ENCODE peak calls at places on chromosome 18, in nine cellular contexts. H is neural crest cell; W is stimulated activated CD8-positive, alpha-beta memory T cell treated with anti-CD3 and anti-CD28 coated beads, Interleukin-2, amount 100 ng/mL, for 48 hours; Q is central memory CD4-positive, alpha-beta T cell; L is CD8-positive, alpha-beta T cell; Z is choroid plexus epithelial cell; C is left ventricle myocardium superior; U is neuronal stem cell; K is stimulated activated CD4-positive, alpha-beta T cell treated with anti-CD3 and anti-CD28 coated beads, Interleukin-2, amount 100 ng/mL, for 48 hours. X is an unnamed sample.

GRCh38 chr18:48930926-48931325 is 19.8 kb downstream of the SMAD7 start:
- DNase-seq in K (no peak), U (no peak), Z (no peak), Q (no peak), L (no peak), H (no peak), C (no peak), W (no peak), X (no peak)

GRCh38 chr18:74450626-74451025 is 6.5 kb downstream of the DIPK1C start:
- DNase-seq in H (no peak), Z (no peak), K (no peak), W (no peak), Q (no peak), L (no peak), C (peak; percentile 59), U (no peak), X (no peak)

GRCh38 chr18:36265035-36265434 is 32.5 kb upstream of the FHOD3 start:
- DNase-seq in U (no peak), H (no peak), C (no peak), Z (peak; percentile 56), W (no peak), Q (no peak), L (no peak), K (no peak), X (peak; percentile 35)

GRCh38 chr18:79582978-79583377 is 96.6 kb upstream of the CTDP1 start:
- DNase-seq in K (no peak), L (no peak), C (no peak), H (no peak), U (no peak), Q (no peak), W (no peak), Z (no peak), X (no peak)

GRCh38 chr18:74546751-74547530 is 12.6 kb downstream of the CNDP1 start:
- DNase-seq in K (no peak), Q (no peak), C (peak; percentile 49), H (no peak), Z (peak; percentile 24), L (no peak), U (no peak), W (no peak), X (peak; percentile 18)

GRCh38 chr18:65568866-65569265 is 181.9 kb upstream of the CDH7 start:
- DNase-seq in L (no peak), U (no peak), Q (no peak), H (no peak), K (no peak), W (no peak), C (no peak), Z (no peak), X (no peak)

GRCh38 chr18:13998571-13998970 is 83.2 kb upstream of the MC2R start:
- DNase-seq in U (no peak), W (no peak), H (no peak), K (no peak), Z (no peak), Q (no peak), L (no peak), C (no peak), X (no peak)

GRCh38 chr18:47946889-47947288 is 16.4 kb upstream of the SMAD2 start:
- DNase-seq in H (no peak), K (no peak), Q (no peak), Z (no peak), U (no peak), W (no peak), L (no peak), C (no peak), X (no peak)

GRCh38 chr18:47997338-47997780 is 66.9 kb upstream of the SMAD2 start:
- DNase-seq in Q (no peak), U (peak; percentile 62), K (peak; percentile 49), L (peak; percentile 29), Z (peak; percentile 10), H (no peak), W (peak; percentile 36), C (no peak), X (peak; percentile 9)

GRCh38 chr18:13530879-13531387 is 195.4 kb downstream of the FAM210A start:
- DNase-seq in H (no peak), U (peak; percentile 8), Q (no peak), W (no peak), K (no peak), L (no peak), Z (peak; percentile 84), C (peak; percentile 78), X (peak; percentile 61)

GRCh38 chr18:10290244-10291240 is 163.9 kb upstream of the APCDD1 start:
- DNase-seq in Z (peak; percentile 7), K (no peak), C (no peak), W (no peak), H (no peak), Q (no peak), L (no peak), U (no peak), X (no peak)

GRCh38 chr18:2108581-2108980 is 462.7 kb downstream of the METTL4 start:
- DNase-seq in C (no peak), Z (peak; percentile 17), W (no peak), H (no peak), K (no peak), Q (no peak), L (no peak), U (no peak), X (peak; percentile 14)

GRCh38 chr18:79460445-79461300 is 64.9 kb downstream of the NFATC1 start:
- DNase-seq in U (no peak), W (no peak), Q (no peak), L (no peak), K (no peak), Z (peak; percentile 37), H (no peak), C (no peak), X (no peak)

GRCh38 chr18:361941-362913 is 94.4 kb upstream of the THOC1 start:
- DNase-seq in U (no peak), H (peak; percentile 3), Q (no peak), Z (peak; percentile 49), W (no peak), C (peak; percentile 40), K (no peak), L (no peak), X (peak; percentile 78)

GRCh38 chr18:48713302-48713701 is 174.5 kb downstream of the CTIF start:
- DNase-seq in Z (no peak), Q (no peak), W (no peak), L (no peak), U (no peak), C (peak; percentile 69), K (no peak), H (no peak), X (no peak)

GRCh38 chr18:26971327-26971918 is 105.9 kb upstream of the AQP4 start:
- DNase-seq in C (no peak), W (no peak), U (no peak), Q (no peak), H (no peak), K (no peak), Z (no peak), L (no peak), X (no peak)

GRCh38 chr18:13831864-13832508 is 8.0 kb downstream of the MC5R start:
- DNase-seq in Q (no peak), Z (no peak), K (no peak), L (no peak), C (no peak), U (peak; percentile 17), W (no peak), H (no peak), X (no peak)

GRCh38 chr18:3886575-3887322 is 436.8 kb downstream of the TGIF1 start:
- DNase-seq in Q (no peak), W (no peak), C (no peak), K (no peak), L (no peak), Z (no peak), U (no peak), H (no peak), X (no peak)

GRCh38 chr18:55494899-55495298 is 93.1 kb downstream of the TCF4 start:
- DNase-seq in W (no peak), C (no peak), L (no peak), U (no peak), Z (no peak), H (no peak), Q (no peak), K (no peak), X (peak; percentile 60)

GRCh38 chr18:76493213-76494107 is 1.6 kb downstream of the ZNF516 start:
- DNase-seq in Q (peak; percentile 10), K (no peak), W (no peak), L (no peak), U (peak; percentile 43), Z (peak; percentile 48), C (no peak), H (peak; percentile 27), X (peak; percentile 65)

GRCh38 chr18:47898696-47899095 is 31.8 kb downstream of the SMAD2 start:
- DNase-seq in Q (no peak), U (no peak), H (no peak), K (no peak), C (no peak), L (no peak), Z (peak; percentile 33), W (no peak), X (no peak)

GRCh38 chr18:44153976-44154375 is 526.7 kb upstream of the SETBP1 start:
- DNase-seq in C (no peak), W (no peak), U (no peak), H (no peak), K (no peak), L (no peak), Q (no peak), Z (no peak), X (no peak)

GRCh38 chr18:59547691-59548182 is 149.5 kb downstream of the CCBE1 start:
- DNase-seq in W (no peak), L (no peak), Z (peak; percentile 97), H (no peak), Q (no peak), U (no peak), K (no peak), C (peak; percentile 40), X (peak; percentile 98)

GRCh38 chr18:2303517-2304238 is 267.6 kb downstream of the METTL4 start:
- DNase-seq in Z (peak; percentile 46), H (no peak), W (no peak), L (no peak), U (no peak), C (no peak), K (no peak), Q (no peak), X (peak; percentile 59)

GRCh38 chr18:29892960-29893558 is 1149.5 kb downstream of the DSC3 start:
- DNase-seq in L (no peak), K (no peak), W (no peak), H (no peak), Q (no peak), U (no peak), Z (peak; percentile 6), C (no peak), X (peak; percentile 17)

GRCh38 chr18:41992066-41992465 is 37.0 kb downstream of the PIK3C3 start:
- DNase-seq in Q (no peak), H (no peak), L (no peak), W (no peak), C (no peak), U (no peak), K (no peak), Z (peak; percentile 59), X (peak; percentile 51)

GRCh38 chr18:62637807-62638687 is 77.3 kb upstream of the PHLPP1 start:
- DNase-seq in H (peak; percentile 15), Q (peak; percentile 20), W (peak; percentile 51), Z (peak; percentile 33), C (peak; percentile 41), K (peak; percentile 57), U (no peak), L (peak; percentile 44), X (no peak)

GRCh38 chr18:76428396-76429261 is 66.4 kb downstream of the ZNF516 start:
- DNase-seq in Z (peak; percentile 37), K (no peak), Q (no peak), W (no peak), H (no peak), C (no peak), U (no peak), L (no peak), X (peak; percentile 39)

GRCh38 chr18:79883461-79884295 is 67.8 kb downstream of the SLC66A2 start:
- DNase-seq in H (no peak), U (no peak), Q (no peak), L (no peak), C (peak; percentile 15), Z (no peak), W (no peak), K (no peak), X (no peak)

GRCh38 chr18:50654658-50655550 is 95.0 kb downstream of the MAPK4 start:
- DNase-seq in C (peak; percentile 66), Q (no peak), K (no peak), H (no peak), W (no peak), Z (peak; percentile 9), L (no peak), U (no peak), X (no peak)

GRCh38 chr18:57275111-57275510 is 77.2 kb upstream of the ST8SIA3 start:
- DNase-seq in Z (no peak), K (no peak), U (no peak), L (no peak), Q (no peak), W (no peak), H (no peak), C (no peak), X (no peak)

X was measured in iris pigment epithelial cell.